ENCODE peak calls at places on chromosomes 4 and X, in nine cellular contexts. R is heart right ventricle; O is mesothelial cell of epicardium; Q is kidney epithelial cell; X is NCI-H345; U is activated CD4-positive, CD25-positive, alpha-beta regulatory T cell; F is NCI-H2029; Y is Panc1; V is NCI-H1105. C is an unnamed sample.

GRCh38 chr4:41204400-41204978 is 9.9 kb downstream of the APBB2 start:
- DNase-seq in R (peak; percentile 66), O (no peak), Q (peak; percentile 67), X (no peak), U (no peak), F (no peak), Y (no peak), V (no peak), C (no peak)

GRCh38 chr4:78370625-78371372 is 180.8 kb upstream of the ANXA3 start:
- DNase-seq in R (no peak), O (no peak), Q (no peak), X (no peak), U (no peak), F (no peak), Y (no peak), V (no peak), C (no peak)

GRCh38 chr4:105937759-105938158 is 42.5 kb downstream of the NPNT start:
- DNase-seq in R (no peak), O (no peak), Q (no peak), X (no peak), U (no peak), F (no peak), Y (no peak), V (no peak), C (no peak)

GRCh38 chr4:77893451-77893850 is 30.8 kb downstream of the MRPL1 start:
- DNase-seq in R (no peak), O (no peak), Q (no peak), X (no peak), U (no peak), F (no peak), Y (no peak), V (no peak), C (no peak)

GRCh38 chrX:96685205-96686099 is 810 bp downstream of the DIAPH2 start:
- DNase-seq in R (peak; percentile 13), O (no peak), Q (no peak), X (no peak), U (peak; percentile 2), F (no peak), Y (no peak), V (no peak), C (no peak)

GRCh38 chr4:106048250-106048931 is 153.1 kb downstream of the NPNT start:
- DNase-seq in R (no peak), O (no peak), Q (no peak), X (no peak), U (no peak), F (no peak), Y (no peak), V (no peak), C (no peak)

GRCh38 chr4:145531193-145531592 is 49.5 kb downstream of the SMAD1 start:
- DNase-seq in R (peak; percentile 16), O (no peak), Q (no peak), X (no peak), U (no peak), F (peak; percentile 43), Y (no peak), V (no peak), C (no peak)

GRCh38 chrX:107205770-107206696 is at the start of the genes DNAAF6 and NUP62CL:
- DNase-seq in R (peak; percentile 45), O (peak; percentile 23), Q (no peak), X (peak; percentile 68), U (peak; percentile 18), F (peak; percentile 78), Y (peak; percentile 13), V (peak; percentile 46), C (peak; percentile 17)

GRCh38 chr4:33518852-33519251 is 2725.5 kb downstream of the ARAP2 start:
- DNase-seq in R (no peak), O (no peak), Q (no peak), X (no peak), U (no peak), F (no peak), Y (no peak), V (no peak), C (no peak)

GRCh38 chr4:148044889-148045352 is 313.0 kb downstream of the ARHGAP10 start:
- DNase-seq in R (no peak), O (no peak), Q (no peak), X (no peak), U (no peak), F (no peak), Y (no peak), V (no peak), C (peak; percentile 43)

GRCh38 chr4:119240568-119240967 is 28.1 kb downstream of the USP53 start:
- DNase-seq in R (no peak), O (no peak), Q (no peak), X (no peak), U (no peak), F (no peak), Y (no peak), V (no peak), C (no peak)

GRCh38 chr4:10114607-10115006 is 2.0 kb downstream of the WDR1 start:
- DNase-seq in R (no peak), O (no peak), Q (no peak), X (no peak), U (no peak), F (no peak), Y (no peak), V (no peak), C (no peak)

GRCh38 chr4:183256756-183257385 is 63.2 kb downstream of the CLDN22 start:
- DNase-seq in R (peak; percentile 35), O (no peak), Q (no peak), X (peak; percentile 20), U (peak; percentile 3), F (no peak), Y (no peak), V (no peak), C (peak; percentile 21)

GRCh38 chrX:46860536-46860935 is 23.7 kb downstream of the RP2 start:
- DNase-seq in R (no peak), O (no peak), Q (no peak), X (no peak), U (no peak), F (peak; percentile 17), Y (no peak), V (no peak), C (no peak)

GRCh38 chrX:153871946-153872878 is 13.8 kb downstream of the L1CAM start:
- DNase-seq in R (no peak), O (no peak), Q (no peak), X (no peak), U (no peak), F (no peak), Y (no peak), V (no peak), C (peak; percentile 5)

GRCh38 chrX:110162131-110162530 is 155.8 kb downstream of the AMMECR1 start:
- DNase-seq in R (no peak), O (no peak), Q (no peak), X (no peak), U (no peak), F (no peak), Y (no peak), V (no peak), C (no peak)

GRCh38 chrX:10415704-10416001 is 204.7 kb downstream of the MID1 start:
- DNase-seq in R (no peak), O (no peak), Q (peak; percentile 23), X (no peak), U (no peak), F (no peak), Y (no peak), V (no peak), C (no peak)

GRCh38 chr4:166318810-166319525 is 445.9 kb downstream of the TLL1 start:
- DNase-seq in R (no peak), O (no peak), Q (peak; percentile 26), X (no peak), U (no peak), F (no peak), Y (no peak), V (no peak), C (no peak)

GRCh38 chr4:105587851-105588250 is 35.4 kb downstream of the ARHGEF38 start:
- DNase-seq in R (no peak), O (no peak), Q (peak; percentile 42), X (no peak), U (no peak), F (no peak), Y (no peak), V (no peak), C (no peak)

GRCh38 chr4:168787334-168787733 is 222.7 kb downstream of the CBR4 start:
- DNase-seq in R (no peak), O (no peak), Q (no peak), X (no peak), U (no peak), F (no peak), Y (no peak), V (no peak), C (no peak)

GRCh38 chr4:31360786-31361185 is 640.6 kb downstream of the PCDH7 start:
- DNase-seq in R (no peak), O (no peak), Q (no peak), X (no peak), U (no peak), F (no peak), Y (no peak), V (no peak), C (no peak)

GRCh38 chr4:7750972-7751371 is 188.7 kb downstream of the AFAP1 start:
- DNase-seq in R (no peak), O (no peak), Q (no peak), X (no peak), U (no peak), F (no peak), Y (no peak), V (no peak), C (no peak)

GRCh38 chrX:19990225-19990518 is 689 bp downstream of the BCLAF3 start:
- DNase-seq in R (no peak), O (no peak), Q (no peak), X (no peak), U (no peak), F (no peak), Y (no peak), V (no peak), C (peak; percentile 11)

GRCh38 chrX:68648960-68649359 is 1.5 kb downstream of the STARD8 start:
- DNase-seq in R (no peak), O (no peak), Q (no peak), X (no peak), U (no peak), F (no peak), Y (no peak), V (no peak), C (no peak)

GRCh38 chrX:82362550-82362949 is 1145.5 kb upstream of the POU3F4 start:
- DNase-seq in R (no peak), O (no peak), Q (no peak), X (no peak), U (no peak), F (peak; percentile 5), Y (no peak), V (no peak), C (no peak)